ENCODE peak calls at places on chromosomes 7 and 10, in four cellular contexts. K is Ammon's horn; G is AG20443; R is activated CD4-positive, alpha-beta T cell treated with anti-CD3 and anti-CD28 coated beads for 24 hours. E is an unnamed sample.

GRCh38 chr10:29951441-29951931 is 107.9 kb downstream of the JCAD start:
- DNase-seq in G (no peak), K (no peak), R (no peak), E (no peak)

GRCh38 chr10:130403153-130403890 is 267.1 kb downstream of the GLRX3 start:
- DNase-seq in R (no peak), K (no peak), G (no peak), E (peak)

GRCh38 chr7:33901847-33902246 is 3.5 kb upstream of the BMPER start:
- DNase-seq in G (no peak), R (no peak), K (no peak), E (no peak)

GRCh38 chr7:44881610-44882009 is 3.7 kb downstream of the PURB start:
- DNase-seq in G (no peak), R (no peak), K (no peak), E (no peak)

GRCh38 chr10:112565434-112566053 is 118.5 kb downstream of the VTI1A start:
- DNase-seq in K (peak), G (peak), R (no peak), E (peak)

GRCh38 chr10:79247373-79248137 is 99.7 kb upstream of the PPIF start:
- DNase-seq in K (no peak), G (no peak), R (no peak), E (no peak)

GRCh38 chr7:3134715-3135114 is 91.0 kb upstream of the CARD11 start:
- DNase-seq in R (no peak), K (no peak), G (no peak), E (no peak)

GRCh38 chr7:17601921-17602320 is 303.5 kb downstream of the AHR start:
- DNase-seq in K (no peak), R (no peak), G (no peak), E (no peak)

GRCh38 chr7:73615886-73616285 is 8.4 kb downstream of the MLXIPL start:
- DNase-seq in K (no peak), G (peak), R (no peak), E (no peak)

GRCh38 chr7:24882989-24883631 is 96.9 kb downstream of the OSBPL3 start:
- DNase-seq in K (peak), R (peak), G (peak), E (no peak)

GRCh38 chr7:45682358-45682735 is 108.2 kb downstream of the ADCY1 start:
- DNase-seq in G (peak), R (no peak), K (no peak), E (no peak)

GRCh38 chr7:34281260-34281659 is 375.9 kb downstream of the BMPER start:
- DNase-seq in R (no peak), K (no peak), G (no peak), E (no peak)

E was measured in G401.